ENCODE peak calls at places on chromosomes 5 and 9, in five cellular contexts. D, M, I, T and L are unnamed samples. For H3K36me3 and H3K9me3, the result is how much of the 10 kb centered on the place peaks cover.

GRCh38 chr5:5905186-5905585 is 473.2 kb downstream of the MED10 start:
- DNase-seq in M (no peak), T (no peak), D (no peak), I (no peak), L (no peak)

GRCh38 chr5:61280205-61280604 is 51.9 kb upstream of the ZSWIM6 start:
- DNase-seq in D (peak), M (no peak), T (no peak), I (peak), L (peak)

GRCh38 chr5:6488021-6488420 is 39.4 kb downstream of the UBE2QL1 start:
- DNase-seq in D (no peak), I (no peak), M (no peak), T (no peak), L (no peak)

GRCh38 chr5:9851458-9851857 is 221.3 kb upstream of the TAS2R1 start:
- DNase-seq in I (peak), D (peak), M (peak), T (no peak), L (peak)

GRCh38 chr5:9483251-9483650 is 62.6 kb downstream of the SEMA5A start:
- DNase-seq in M (no peak), T (no peak), I (peak), D (peak), L (no peak)

GRCh38 chr5:56791396-56791795 is 24.0 kb upstream of the MAP3K1 start:
- DNase-seq in I (no peak), M (no peak), T (no peak), D (no peak), L (no peak)

GRCh38 chr5:72511371-72512178 is 4.4 kb upstream of the ZNF366 start:
- DNase-seq in D (peak), M (peak), I (peak), T (no peak), L (peak)

GRCh38 chr5:117454716-117455212 is 880.1 kb upstream of the SEMA6A start:
- DNase-seq in T (peak), M (peak), I (peak), D (no peak), L (no peak)

GRCh38 chr5:160514191-160514590 is 92.5 kb downstream of the PTTG1 start:
- DNase-seq in M (no peak), I (no peak), T (no peak), D (no peak), L (no peak)

GRCh38 chr5:1460054-1460682 is 14.9 kb upstream of the SLC6A3 start:
- DNase-seq in M (no peak), D (no peak), T (no peak), I (no peak), L (peak)

GRCh38 chr5:68304421-68305052 is 89.0 kb downstream of the PIK3R1 start:
- DNase-seq in T (no peak), M (no peak), D (peak), I (no peak), L (no peak)

GRCh38 chr5:176627582-176627981 is 2.8 kb downstream of the SNCB start:
- DNase-seq in I (no peak), T (no peak), D (no peak), M (no peak), L (no peak)

GRCh38 chr5:147901555-147901954 is 4.8 kb downstream of the C5orf46 start:
- DNase-seq in D (no peak), T (no peak), I (peak), M (no peak), L (no peak)

GRCh38 chr5:14153932-14154646 is 10.9 kb downstream of the TRIO start:
- DNase-seq in D (peak), T (no peak), M (peak), I (peak), L (peak)

GRCh38 chr5:65262590-65263189 is 219.0 kb downstream of the ADAMTS6 start:
- DNase-seq in I (peak), M (no peak), D (peak), T (no peak), L (no peak)

GRCh38 chr5:58462154-58462553 is 2.3 kb upstream of the PLK2 start:
- DNase-seq in I (no peak), T (peak), D (peak), M (peak), L (peak)

GRCh38 chr9:76610009-76610352 is 151.0 kb downstream of the GCNT1 start:
- DNase-seq in M (no peak), T (no peak), D (peak), I (peak), L (peak)

GRCh38 chr5:139063664-139064054 is 134.5 kb downstream of the SIL1 start:
- DNase-seq in M (no peak), T (no peak), I (no peak), D (no peak), L (no peak)

GRCh38 chr5:126449751-126450271 is 26.6 kb downstream of the GRAMD2B start:
- DNase-seq in M (no peak), D (peak), T (peak), I (peak), L (no peak)

GRCh38 chr5:135269828-135270545 is 129.0 kb downstream of the MACROH2A1 start:
- DNase-seq in M (no peak), I (peak), T (no peak), D (peak), L (peak)

GRCh38 chr5:10352404-10353240 is 873 bp upstream of the MARCHF6 start:
- DNase-seq in M (no peak), I (peak), D (peak), T (peak), L (no peak)

GRCh38 chr9:93575706-93576295 is 583 bp upstream of the PHF2 start:
- DNase-seq in I (peak), M (peak), T (peak), D (peak), L (peak)

GRCh38 chr9:105873851-105874250 is 179.5 kb downstream of the TMEM38B start:
- DNase-seq in D (no peak), T (no peak), M (no peak), I (no peak), L (no peak)

GRCh38 chr9:128684325-128685021 is 4.5 kb upstream of the SET start:
- DNase-seq in T (peak), M (peak), D (peak), I (peak), L (peak)

GRCh38 chr5:124519396-124519795 is 227.0 kb downstream of the ZNF608 start:
- DNase-seq in D (peak), T (peak), M (no peak), I (peak), L (peak)

GRCh38 chr5:77145666-77146065 is 58.6 kb upstream of the ZBED3 start:
- DNase-seq in T (no peak), D (peak), I (peak), M (no peak), L (peak)

GRCh38 chr5:73447234-73448071 is 1.1 kb downstream of the FOXD1 start:
- DNase-seq in T (peak), D (peak), M (peak), I (peak), L (peak)

GRCh38 chr5:121982500-121983261 is 20.9 kb downstream of the SRFBP1 start:
- DNase-seq in I (peak), M (no peak), D (no peak), T (no peak), L (no peak)

GRCh38 chr9:128786681-128787582 is at the start of gene TBC1D13:
- DNase-seq in D (peak), T (peak), M (peak), I (peak), L (peak)

GRCh38 chr5:59893061-59893435 is 478 bp downstream of the PDE4D start:
- DNase-seq in M (no peak), T (no peak), I (no peak), D (peak), L (peak)

GRCh38 chr9:133603165-133603927 is 5.8 kb downstream of the FAM163B start:
- DNase-seq in T (no peak), M (no peak), D (no peak), I (no peak), L (peak)

GRCh38 chr9:31519011-31519410 is 865.4 kb upstream of the ACO1 start:
- DNase-seq in I (no peak), D (no peak), M (peak), T (peak), L (no peak)

GRCh38 chr9:137301086-137301947 is 754 bp downstream of the NRARP start:
- DNase-seq in M (peak), D (peak), I (peak), T (no peak), L (no peak)

GRCh38 chr5:142006363-142007236 is 6.2 kb downstream of the GNPDA1 start:
- DNase-seq in D (no peak), M (no peak), T (peak), I (no peak), L (no peak)

GRCh38 chr9:37575921-37576721 is at the start of gene FBXO10:
- DNase-seq in D (peak), T (peak), M (no peak), I (peak), L (peak)

GRCh38 chr5:174306345-174307030 is 261.0 kb downstream of the NSG2 start:
- DNase-seq in I (no peak), D (peak), M (no peak), T (no peak), L (no peak)

GRCh38 chr5:77867194-77867691 is 91.1 kb upstream of the TBCA start:
- DNase-seq in D (peak), I (peak), M (no peak), T (no peak), L (peak)

GRCh38 chr5:143316844-143317631 is 86.4 kb downstream of the NR3C1 start:
- DNase-seq in T (no peak), D (no peak), I (no peak), M (no peak), L (no peak)

GRCh38 chr9:115146581-115147021 is 28.6 kb upstream of the TNC start:
- DNase-seq in I (peak), D (peak), T (no peak), M (no peak), L (peak)

GRCh38 chr5:157575096-157575872 is at the start of gene ADAM19:
- DNase-seq in I (peak), T (no peak), M (peak), D (peak), L (peak)

GRCh38 chr9:123011380-123011779 is 22.1 kb upstream of the GPR21 start:
- DNase-seq in I (no peak), M (no peak), D (no peak), T (no peak), L (no peak)

GRCh38 chr9:123011878-123012528 is 21.5 kb upstream of the GPR21 start:
- DNase-seq in M (no peak), I (peak), D (peak), T (no peak), L (no peak)

GRCh38 chr9:123007269-123007668 is 26.2 kb upstream of the GPR21 start:
- DNase-seq in D (no peak), M (no peak), T (no peak), I (no peak), L (no peak)

GRCh38 chr9:123005964-123006363 is 27.5 kb upstream of the GPR21 start:
- DNase-seq in T (no peak), M (no peak), I (peak), D (peak), L (no peak)

DNA sequence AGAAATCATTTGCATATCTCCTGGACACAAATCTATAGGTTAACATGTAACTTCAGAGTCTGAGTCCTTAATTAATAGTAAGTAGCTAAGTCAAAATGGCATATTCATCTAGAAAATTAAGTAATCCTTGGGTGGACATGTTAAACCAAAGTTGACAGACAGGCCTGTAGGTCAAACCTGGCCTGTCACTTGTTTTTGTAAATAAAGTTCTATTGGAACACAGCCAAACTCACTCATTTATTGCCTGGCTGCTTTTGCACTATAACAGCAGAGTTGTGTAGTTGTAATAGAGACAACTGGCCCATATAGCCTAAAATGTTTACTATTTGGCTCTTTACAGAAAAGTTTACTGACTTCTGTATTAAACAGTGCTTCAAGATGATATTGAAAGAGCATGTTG is 24.6 kb upstream of the GPR21 start:
- DNase-seq in D (no peak), T (no peak), I (no peak), M (no peak), L (no peak)
- H2AFZ ChIP-seq in D (no peak), T (no peak), I (no peak), M (no peak), L (no peak)

DNA sequence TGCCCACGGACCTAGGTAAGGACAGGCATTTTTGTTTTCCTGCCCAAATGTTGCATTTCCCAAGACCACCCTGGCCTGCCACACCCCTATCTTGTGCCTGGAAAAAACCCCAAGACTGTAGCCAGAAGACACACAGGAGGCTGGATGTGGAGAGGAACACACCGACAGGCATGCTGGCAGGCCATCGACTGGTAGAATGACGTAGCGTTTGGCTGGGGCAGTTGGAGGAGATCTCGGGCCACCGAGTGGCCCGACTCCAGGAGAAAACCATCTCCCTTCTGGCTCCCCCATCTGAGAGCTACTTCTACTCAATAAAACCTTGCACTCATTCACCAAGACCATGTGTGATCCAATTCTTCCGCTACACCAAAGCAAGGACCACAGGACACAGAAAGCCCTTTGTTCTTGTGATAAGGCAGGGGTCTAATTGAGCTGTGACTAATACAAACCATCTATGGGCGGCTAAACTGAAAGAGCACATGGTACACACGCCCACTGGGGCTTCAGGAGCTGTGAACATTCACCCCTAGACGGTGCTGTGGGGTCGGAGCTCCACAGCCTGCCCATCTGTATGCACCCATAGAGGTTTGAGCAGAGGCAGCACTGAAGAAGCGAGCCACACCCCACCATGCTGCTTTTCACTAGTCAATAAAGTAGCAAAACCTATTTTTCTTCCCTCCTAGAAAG is 38.9 kb upstream of the N4BP3 start:
- DNase-seq in D (no peak), T (peak), I (no peak), M (no peak), L (no peak)
- H3K36me3 ChIP-seq in D (under half), T (under half), I (under half), M (under half), L (under half)

GRCh38 chr9:122498883-122499288 is 11.7 kb upstream of the OR1J2 start:
- DNase-seq in T (peak), D (peak), M (peak), I (peak), L (peak)
- H3K9me3 ChIP-seq in T (under half), D (under half), M (under half), I (under half), L (under half)

DNA sequence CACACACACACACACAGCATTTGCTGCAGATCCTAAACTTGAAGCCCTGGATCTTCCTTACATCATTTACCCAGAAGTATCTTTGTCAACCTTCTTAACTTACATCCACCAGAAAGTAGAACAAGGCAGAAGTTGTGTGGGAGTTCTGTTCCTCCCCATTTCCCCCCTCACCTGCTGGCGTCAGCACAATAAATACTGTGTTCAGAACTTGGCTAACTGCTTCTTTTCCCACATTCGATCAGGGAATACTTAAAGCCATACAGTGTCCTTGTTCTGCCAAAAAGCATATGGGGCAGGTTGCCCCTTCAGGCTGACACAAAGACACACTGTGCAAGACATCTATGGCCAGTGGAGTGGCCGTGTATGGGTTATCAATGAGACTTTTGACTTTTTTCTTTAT is 139.2 kb upstream of the CCDC152 start:
- DNase-seq in I (no peak), M (no peak), T (no peak), D (no peak), L (no peak)
- H2AFZ ChIP-seq in I (no peak), M (no peak), T (no peak), D (no peak), L (no peak)

DNA sequence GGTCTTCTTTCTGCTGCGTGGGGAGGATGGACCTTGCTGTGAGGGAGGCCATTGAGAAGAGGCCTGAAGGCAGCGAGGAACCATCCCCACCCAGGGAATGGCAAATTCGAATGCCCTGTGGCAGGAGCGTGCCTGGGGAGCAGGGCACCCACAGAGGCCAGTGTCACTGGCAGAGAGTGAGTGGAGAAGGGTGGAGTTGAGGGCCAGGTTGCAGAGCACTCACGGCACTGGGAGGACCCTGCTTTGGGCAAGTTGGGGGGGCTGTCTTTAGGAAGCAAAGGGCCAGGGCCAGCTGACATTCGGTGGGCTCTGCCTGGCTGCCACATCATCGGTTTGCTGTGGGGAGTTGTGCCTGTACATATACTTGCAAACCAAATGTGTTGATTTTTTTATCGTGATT is 47.2 kb downstream of the SYK start:
- DNase-seq in D (no peak), T (no peak), M (no peak), I (no peak), L (no peak)
- H3K36me3 ChIP-seq in D (under half), T (under half), M (under half), I (under half), L (under half)